ENCODE peak calls at places on chromosomes 16 and 17, in eight cellular contexts. One of them, this sample, is unnamed. For H3K4me1, the result is how much of the 10 kb centered on the place peaks cover.

GRCh38 chr17:75835315-75835987 is 8.8 kb downstream of the UNC13D start:
- DNase-seq in suprapubic skin: no peak
- DNase-seq in cardiac muscle cell: no peak
- DNase-seq in PC-9: no peak
- DNase-seq in HAP-1: no peak
- DNase-seq in uterus: peak
- DNase-seq in A549: no peak
- DNase-seq in HCT116: no peak
- DNase-seq in this sample: no peak

GRCh38 chr17:2138768-2139167 is 83.9 kb downstream of the HIC1 start:
- DNase-seq in suprapubic skin: no peak
- DNase-seq in HCT116: no peak
- DNase-seq in HAP-1: peak
- DNase-seq in A549: no peak
- DNase-seq in cardiac muscle cell: peak
- DNase-seq in uterus: no peak
- DNase-seq in PC-9: peak
- DNase-seq in this sample: no peak

GRCh38 chr16:56267888-56268287 is 76.6 kb downstream of the GNAO1 start:
- DNase-seq in uterus: no peak
- DNase-seq in HCT116: no peak
- DNase-seq in cardiac muscle cell: no peak
- DNase-seq in PC-9: no peak
- DNase-seq in HAP-1: no peak
- DNase-seq in suprapubic skin: no peak
- DNase-seq in A549: no peak
- DNase-seq in this sample: no peak

GRCh38 chr17:39165178-39165843 is 650 bp downstream of the ARL5C start:
- DNase-seq in uterus: no peak
- DNase-seq in HCT116: no peak
- DNase-seq in HAP-1: no peak
- DNase-seq in PC-9: no peak
- DNase-seq in suprapubic skin: no peak
- DNase-seq in cardiac muscle cell: peak
- DNase-seq in A549: no peak
- DNase-seq in this sample: no peak

GRCh38 chr16:88773812-88774291 is 11.2 kb downstream of the PIEZO1 start:
- DNase-seq in HCT116: no peak
- DNase-seq in uterus: no peak
- DNase-seq in HAP-1: peak
- DNase-seq in PC-9: peak
- DNase-seq in A549: no peak
- DNase-seq in suprapubic skin: no peak
- DNase-seq in cardiac muscle cell: peak
- DNase-seq in this sample: peak

GRCh38 chr16:1770328-1771071 is 843 bp downstream of the NME3 start:
- DNase-seq in cardiac muscle cell: no peak
- DNase-seq in suprapubic skin: no peak
- DNase-seq in PC-9: no peak
- DNase-seq in A549: no peak
- DNase-seq in HAP-1: no peak
- DNase-seq in HCT116: peak
- DNase-seq in uterus: peak
- DNase-seq in this sample: no peak

GRCh38 chr17:238071-238963 is 56.9 kb upstream of the DOC2B start:
- DNase-seq in HAP-1: no peak
- DNase-seq in PC-9: no peak
- DNase-seq in cardiac muscle cell: no peak
- DNase-seq in suprapubic skin: peak
- DNase-seq in A549: no peak
- DNase-seq in HCT116: no peak
- DNase-seq in uterus: no peak
- DNase-seq in this sample: no peak

GRCh38 chr16:79042141-79042540 is 558.4 kb downstream of the MAF start:
- DNase-seq in cardiac muscle cell: no peak
- DNase-seq in A549: no peak
- DNase-seq in HAP-1: no peak
- DNase-seq in uterus: no peak
- DNase-seq in PC-9: no peak
- DNase-seq in HCT116: no peak
- DNase-seq in suprapubic skin: no peak
- DNase-seq in this sample: no peak

GRCh38 chr17:17743391-17744112 is 62.3 kb downstream of the RAI1 start:
- DNase-seq in HCT116: no peak
- DNase-seq in uterus: no peak
- DNase-seq in PC-9: no peak
- DNase-seq in A549: no peak
- DNase-seq in cardiac muscle cell: no peak
- DNase-seq in suprapubic skin: no peak
- DNase-seq in HAP-1: no peak
- DNase-seq in this sample: no peak

GRCh38 chr16:48561960-48562393 is 48.0 kb downstream of the N4BP1 start:
- DNase-seq in A549: no peak
- DNase-seq in suprapubic skin: no peak
- DNase-seq in uterus: no peak
- DNase-seq in HAP-1: no peak
- DNase-seq in PC-9: no peak
- DNase-seq in HCT116: no peak
- DNase-seq in cardiac muscle cell: no peak
- DNase-seq in this sample: no peak

GRCh38 chr16:85248269-85248668 is 136.0 kb upstream of the CIBAR2 start:
- DNase-seq in PC-9: no peak
- DNase-seq in A549: no peak
- DNase-seq in HCT116: no peak
- DNase-seq in cardiac muscle cell: no peak
- DNase-seq in suprapubic skin: no peak
- DNase-seq in uterus: no peak
- DNase-seq in HAP-1: no peak
- DNase-seq in this sample: no peak

GRCh38 chr17:33486135-33486886 is 193.2 kb upstream of the ASIC2 start:
- DNase-seq in cardiac muscle cell: no peak
- DNase-seq in uterus: no peak
- DNase-seq in A549: no peak
- DNase-seq in suprapubic skin: no peak
- DNase-seq in HAP-1: no peak
- DNase-seq in HCT116: no peak
- DNase-seq in PC-9: no peak
- DNase-seq in this sample: no peak

DNA sequence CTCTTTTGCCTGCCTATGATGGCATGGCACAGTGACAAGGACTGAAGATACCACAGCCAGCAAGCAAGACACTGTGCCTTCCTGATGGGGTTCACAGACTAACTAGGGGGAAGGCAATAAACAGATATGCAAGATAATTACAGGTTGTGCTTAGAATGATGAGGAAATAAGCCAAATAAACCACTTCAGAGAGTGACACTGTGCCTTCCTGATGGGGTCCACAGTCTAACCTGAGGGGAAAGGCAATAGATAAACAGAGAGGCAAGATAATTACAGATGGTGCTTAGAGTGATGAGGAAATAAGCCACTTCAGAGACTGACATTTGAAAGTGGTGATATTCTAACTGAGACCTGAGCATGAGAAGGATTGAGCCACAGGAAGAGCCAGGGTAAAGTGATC is 84.2 kb downstream of the HS3ST2 start:
- DNase-seq in cardiac muscle cell: no peak
- DNase-seq in HCT116: no peak
- DNase-seq in A549: no peak
- DNase-seq in suprapubic skin: no peak
- DNase-seq in PC-9: no peak
- DNase-seq in HAP-1: no peak
- DNase-seq in uterus: no peak
- DNase-seq in this sample: no peak
- H3K4me1 ChIP-seq in cardiac muscle cell: under half
- H3K4me1 ChIP-seq in HCT116: under half
- H3K4me1 ChIP-seq in A549: under half
- H3K4me1 ChIP-seq in suprapubic skin: under half
- H3K4me1 ChIP-seq in PC-9: under half
- H3K4me1 ChIP-seq in HAP-1: under half
- H3K4me1 ChIP-seq in uterus: under half
- H3K4me1 ChIP-seq in this sample: under half

GRCh38 chr16:53745126-53745525 is 41.2 kb downstream of the FTO start:
- DNase-seq in uterus: no peak
- DNase-seq in suprapubic skin: no peak
- DNase-seq in PC-9: peak
- DNase-seq in A549: no peak
- DNase-seq in HAP-1: peak
- DNase-seq in cardiac muscle cell: no peak
- DNase-seq in HCT116: no peak
- DNase-seq in this sample: no peak
- H3K4me3 ChIP-seq in uterus: no peak
- H3K4me3 ChIP-seq in suprapubic skin: no peak
- H3K4me3 ChIP-seq in PC-9: peak
- H3K4me3 ChIP-seq in A549: no peak
- H3K4me3 ChIP-seq in HAP-1: no peak
- H3K4me3 ChIP-seq in cardiac muscle cell: no peak
- H3K4me3 ChIP-seq in HCT116: no peak
- H3K4me3 ChIP-seq in this sample: no peak

GRCh38 chr16:70706948-70707465 is 21.2 kb upstream of the MTSS2 start:
- DNase-seq in HCT116: no peak
- DNase-seq in uterus: peak
- DNase-seq in HAP-1: no peak
- DNase-seq in A549: peak
- DNase-seq in suprapubic skin: no peak
- DNase-seq in cardiac muscle cell: no peak
- DNase-seq in PC-9: peak
- DNase-seq in this sample: peak

GRCh38 chr16:70704586-70704985 is 18.7 kb upstream of the MTSS2 start:
- DNase-seq in A549: no peak
- DNase-seq in cardiac muscle cell: no peak
- DNase-seq in HAP-1: no peak
- DNase-seq in uterus: peak
- DNase-seq in HCT116: no peak
- DNase-seq in suprapubic skin: no peak
- DNase-seq in PC-9: no peak
- DNase-seq in this sample: no peak

GRCh38 chr16:70703835-70704381 is 18.1 kb upstream of the MTSS2 start:
- DNase-seq in PC-9: no peak
- DNase-seq in HCT116: no peak
- DNase-seq in uterus: no peak
- DNase-seq in suprapubic skin: no peak
- DNase-seq in A549: no peak
- DNase-seq in HAP-1: no peak
- DNase-seq in cardiac muscle cell: no peak
- DNase-seq in this sample: no peak

GRCh38 chr16:70703041-70703834 is 17.4 kb upstream of the MTSS2 start:
- DNase-seq in HAP-1: no peak
- DNase-seq in uterus: peak
- DNase-seq in PC-9: no peak
- DNase-seq in cardiac muscle cell: peak
- DNase-seq in suprapubic skin: no peak
- DNase-seq in A549: peak
- DNase-seq in HCT116: no peak
- DNase-seq in this sample: peak

DNA sequence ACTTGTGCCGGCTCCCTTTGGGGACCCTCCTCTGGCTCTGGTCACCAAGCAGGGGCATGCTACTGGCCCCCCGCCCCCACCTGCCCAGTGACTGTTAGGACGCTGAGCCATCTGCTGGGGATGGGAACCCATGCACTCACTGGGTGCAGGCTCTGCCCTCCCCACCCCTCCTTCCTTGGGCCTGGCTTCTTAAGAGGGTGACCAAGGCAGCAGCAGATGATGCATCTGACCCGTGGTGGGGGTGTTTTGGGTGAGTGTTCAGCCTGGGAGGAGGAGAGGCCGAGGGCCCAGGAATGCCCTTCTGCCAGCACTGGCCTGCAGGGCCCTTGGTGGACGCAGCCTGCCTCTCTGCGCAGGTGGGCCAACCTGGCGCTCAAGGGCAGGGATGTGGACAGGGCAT is 19.2 kb upstream of the MTSS2 start:
- DNase-seq in uterus: no peak
- DNase-seq in HCT116: no peak
- DNase-seq in A549: no peak
- DNase-seq in PC-9: no peak
- DNase-seq in HAP-1: no peak
- DNase-seq in cardiac muscle cell: no peak
- DNase-seq in suprapubic skin: no peak
- DNase-seq in this sample: no peak
- H3K4me1 ChIP-seq in uterus: under half
- H3K4me1 ChIP-seq in HCT116: under half
- H3K4me1 ChIP-seq in A549: half or more
- H3K4me1 ChIP-seq in PC-9: under half
- H3K4me1 ChIP-seq in HAP-1: under half
- H3K4me1 ChIP-seq in cardiac muscle cell: under half
- H3K4me1 ChIP-seq in suprapubic skin: half or more
- H3K4me1 ChIP-seq in this sample: half or more

GRCh38 chr17:43030137-43030767 is 5.2 kb downstream of the RND2 start:
- DNase-seq in cardiac muscle cell: no peak
- DNase-seq in A549: no peak
- DNase-seq in HAP-1: no peak
- DNase-seq in PC-9: no peak
- DNase-seq in uterus: no peak
- DNase-seq in HCT116: no peak
- DNase-seq in suprapubic skin: no peak
- DNase-seq in this sample: no peak

GRCh38 chr17:43039646-43040045 is 14.6 kb downstream of the RND2 start:
- DNase-seq in cardiac muscle cell: no peak
- DNase-seq in PC-9: no peak
- DNase-seq in A549: no peak
- DNase-seq in HCT116: no peak
- DNase-seq in suprapubic skin: no peak
- DNase-seq in uterus: no peak
- DNase-seq in HAP-1: no peak
- DNase-seq in this sample: no peak

GRCh38 chr17:43031666-43032065 is 6.6 kb downstream of the RND2 start:
- DNase-seq in suprapubic skin: no peak
- DNase-seq in HAP-1: no peak
- DNase-seq in A549: no peak
- DNase-seq in uterus: no peak
- DNase-seq in HCT116: no peak
- DNase-seq in cardiac muscle cell: no peak
- DNase-seq in PC-9: no peak
- DNase-seq in this sample: no peak

GRCh38 chr17:43033947-43034622 is 9.1 kb downstream of the RND2 start:
- DNase-seq in HAP-1: peak
- DNase-seq in HCT116: no peak
- DNase-seq in suprapubic skin: no peak
- DNase-seq in uterus: no peak
- DNase-seq in PC-9: no peak
- DNase-seq in A549: no peak
- DNase-seq in cardiac muscle cell: peak
- DNase-seq in this sample: no peak

DNA sequence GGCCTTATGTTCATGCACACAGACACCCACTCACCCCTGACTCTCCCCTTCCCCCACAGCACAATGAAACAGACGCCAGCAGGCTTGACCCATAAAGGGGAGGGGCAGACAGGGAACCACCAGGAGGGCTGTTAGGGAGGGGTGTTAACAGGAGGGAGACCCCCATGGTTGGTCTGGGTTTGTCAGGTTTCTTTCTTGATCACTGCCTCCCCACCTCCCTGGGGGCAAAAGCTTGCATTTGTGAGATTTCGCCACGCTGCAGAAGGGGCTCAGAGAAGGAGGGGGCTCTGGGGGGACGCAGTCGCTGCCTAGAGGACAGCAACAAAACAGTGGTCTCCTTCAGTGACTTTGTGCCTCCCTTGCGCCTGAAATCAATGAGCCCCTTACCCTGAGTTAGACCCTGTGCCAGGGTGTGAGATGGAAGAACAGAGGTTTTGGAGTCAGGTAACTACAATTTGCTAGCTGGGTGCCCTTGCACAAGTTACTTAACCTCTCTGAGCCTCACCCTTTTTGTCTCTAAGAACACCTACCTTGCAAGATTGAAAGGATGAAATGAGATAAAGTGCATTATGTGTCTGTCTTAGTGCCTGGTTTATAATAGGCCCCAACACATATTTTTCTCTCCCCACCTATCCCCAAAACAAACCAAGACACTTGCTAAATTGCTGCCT is 9.7 kb downstream of the RND2 start:
- DNase-seq in A549: no peak
- DNase-seq in PC-9: no peak
- DNase-seq in uterus: no peak
- DNase-seq in cardiac muscle cell: no peak
- DNase-seq in suprapubic skin: no peak
- DNase-seq in HCT116: no peak
- DNase-seq in HAP-1: no peak
- DNase-seq in this sample: no peak
- H3K4me3 ChIP-seq in A549: no peak
- H3K4me3 ChIP-seq in PC-9: no peak
- H3K4me3 ChIP-seq in uterus: no peak
- H3K4me3 ChIP-seq in cardiac muscle cell: no peak
- H3K4me3 ChIP-seq in suprapubic skin: no peak
- H3K4me3 ChIP-seq in HCT116: no peak
- H3K4me3 ChIP-seq in HAP-1: no peak
- H3K4me3 ChIP-seq in this sample: no peak